ENCODE peak calls at places on chromosomes 2 and 18, in six cellular contexts. W is A549, A is lung, J is pancreas, H is cardiac muscle cell, V is OCI-LY7. P is an unnamed sample.
A peak's percentile ranks its signal among the peaks of the same experiment; 100 is the strongest.

GRCh38 chr2:227853204-227853629 is 18.2 kb upstream of the DAW1 start:
- DNase-seq in H (no peak), A (peak; percentile 61), J (no peak), V (no peak), W (peak; percentile 44), P (no peak)

GRCh38 chr2:113057127-113057526 is 1.9 kb upstream of the IL36RN start:
- DNase-seq in V (no peak), W (no peak), H (no peak), A (no peak), J (no peak), P (no peak)

GRCh38 chr2:288743-289361 is 961 bp upstream of the ALKAL2 start:
- DNase-seq in V (no peak), J (peak; percentile 66), W (no peak), A (no peak), H (no peak), P (no peak)

GRCh38 chr18:59143441-59143840 is 3.8 kb downstream of the SEC11C start:
- DNase-seq in W (no peak), A (no peak), V (no peak), H (no peak), J (no peak), P (peak; percentile 14)

GRCh38 chr18:41395695-41396094 is 559.3 kb upstream of the PIK3C3 start:
- DNase-seq in V (no peak), J (no peak), A (no peak), H (no peak), W (no peak), P (no peak)

GRCh38 chr2:146624429-146624828 is 1220.4 kb upstream of the ACVR2A start:
- DNase-seq in W (no peak), J (no peak), V (no peak), H (no peak), A (no peak), P (no peak)

GRCh38 chr18:48042431-48042830 is 112.0 kb upstream of the SMAD2 start:
- DNase-seq in H (no peak), W (no peak), V (no peak), A (no peak), J (no peak), P (no peak)

GRCh38 chr2:190809139-190809764 is 71.4 kb upstream of the GLS start:
- DNase-seq in W (no peak), H (no peak), A (peak; percentile 34), V (no peak), J (no peak), P (no peak)

GRCh38 chr2:155363349-155363888 is 664.9 kb downstream of the KCNJ3 start:
- DNase-seq in A (no peak), J (no peak), H (no peak), V (no peak), W (no peak), P (no peak)

GRCh38 chr2:5373200-5373599 is 319.0 kb upstream of the SOX11 start:
- DNase-seq in A (no peak), W (no peak), V (no peak), J (no peak), H (peak; percentile 63), P (no peak)

GRCh38 chr18:36158261-36158867 is 28.7 kb downstream of the ELP2 start:
- DNase-seq in W (no peak), H (no peak), V (no peak), J (no peak), A (no peak), P (no peak)

GRCh38 chr2:103402944-103403343 is 641.1 kb downstream of the TMEM182 start:
- DNase-seq in A (no peak), H (no peak), W (no peak), J (no peak), V (no peak), P (no peak)

GRCh38 chr2:45241061-45241561 is 231.9 kb upstream of the SIX2 start:
- DNase-seq in W (no peak), H (no peak), A (peak; percentile 9), V (no peak), J (no peak), P (no peak)

GRCh38 chr18:46260016-46260878 is 156.1 kb downstream of the HAUS1 start:
- DNase-seq in H (peak; percentile 34), A (no peak), V (no peak), W (no peak), J (no peak), P (no peak)

GRCh38 chr18:1604751-1605150 is 700.1 kb downstream of the ADCYAP1 start:
- DNase-seq in W (no peak), H (no peak), J (no peak), A (no peak), V (no peak), P (no peak)

GRCh38 chr2:119366161-119366648 is 429 bp downstream of the C2orf76 start:
- DNase-seq in H (no peak), A (no peak), W (peak; percentile 20), J (no peak), V (peak; percentile 45), P (peak; percentile 51)

GRCh38 chr2:207446653-207447052 is 83.1 kb upstream of the CREB1 start:
- DNase-seq in J (no peak), V (no peak), H (no peak), W (no peak), A (no peak), P (no peak)

GRCh38 chr18:9048808-9049494 is 53.5 kb upstream of the NDUFV2 start:
- DNase-seq in A (no peak), W (no peak), J (no peak), H (no peak), V (no peak), P (no peak)

GRCh38 chr2:190352668-190353536 is 9.5 kb downstream of the INPP1 start:
- DNase-seq in W (no peak), H (peak; percentile 87), A (no peak), J (no peak), V (no peak), P (no peak)

GRCh38 chr2:165941827-165942226 is 11.7 kb downstream of the TTC21B start:
- DNase-seq in A (no peak), H (no peak), J (no peak), V (no peak), W (no peak), P (no peak)

GRCh38 chr2:235467586-235467985 is 26.3 kb upstream of the AGAP1 start:
- DNase-seq in H (no peak), J (no peak), W (no peak), V (no peak), A (no peak), P (no peak)

GRCh38 chr18:52617931-52618330 is 277.9 kb downstream of the DCC start:
- DNase-seq in W (no peak), A (no peak), H (no peak), V (no peak), J (no peak), P (no peak)

GRCh38 chr2:232865165-232865564 is 4.9 kb upstream of the SNORC start:
- DNase-seq in A (no peak), J (no peak), H (no peak), W (no peak), V (no peak), P (no peak)

GRCh38 chr18:39037925-39038324 is 1472.3 kb upstream of the CELF4 start:
- DNase-seq in A (no peak), V (no peak), J (no peak), W (no peak), H (no peak), P (no peak)

GRCh38 chr2:26595146-26595545 is 46.0 kb downstream of the CIB4 start:
- DNase-seq in J (no peak), H (no peak), W (no peak), A (no peak), V (no peak), P (no peak)

GRCh38 chr2:28901202-28901601 is 6.7 kb downstream of the WDR43 start:
- DNase-seq in A (no peak), J (no peak), W (no peak), H (no peak), V (no peak), P (no peak)

GRCh38 chr2:20558391-20559150 is 92.3 kb downstream of the HS1BP3 start:
- DNase-seq in J (no peak), H (no peak), W (no peak), A (no peak), V (no peak), P (no peak)

GRCh38 chr2:161424179-161424763 is 8.2 kb downstream of the TBR1 start:
- DNase-seq in W (no peak), V (no peak), H (no peak), A (no peak), J (no peak), P (no peak)
- H3K4me3 ChIP-seq in W (no peak overlapping the region), V (no peak overlapping the region), H (peak overlapping the region; percentile 31), A (no peak overlapping the region), J (peak overlapping the region; percentile 41), P (peak overlapping the region; percentile 19)

GRCh38 chr2:170530284-170530745 is 184.8 kb upstream of the SP5 start:
- DNase-seq in V (no peak), H (peak; percentile 57), J (peak; percentile 70), W (peak; percentile 57), A (peak; percentile 90), P (no peak)

GRCh38 chr2:170530803-170531564 is 184.2 kb upstream of the SP5 start:
- DNase-seq in J (no peak), W (no peak), V (no peak), A (peak; percentile 32), H (peak; percentile 15), P (no peak)

GRCh38 chr2:170535552-170535951 is 179.6 kb upstream of the SP5 start:
- DNase-seq in V (no peak), W (no peak), J (no peak), H (no peak), A (no peak), P (no peak)

GRCh38 chr2:170531876-170532275 is 183.3 kb upstream of the SP5 start:
- DNase-seq in J (no peak), W (no peak), H (no peak), A (no peak), V (no peak), P (no peak)

GRCh38 chr2:170533156-170533555 is 182.0 kb upstream of the SP5 start:
- DNase-seq in W (no peak), V (no peak), J (no peak), A (no peak), H (no peak), P (no peak)
- H3K27ac ChIP-seq in W (no peak overlapping the region), V (no peak overlapping the region), J (no peak overlapping the region), A (no peak overlapping the region), H (no peak overlapping the region), P (no peak overlapping the region)

GRCh38 chr2:25417715-25418369 is 76.1 kb upstream of the DNMT3A start:
- DNase-seq in W (peak; percentile 37), V (peak; percentile 95), A (no peak), H (no peak), J (no peak), P (no peak)

GRCh38 chr2:25419678-25420242 is 78.0 kb upstream of the DNMT3A start:
- DNase-seq in H (no peak), A (no peak), J (no peak), W (no peak), V (peak; percentile 97), P (no peak)

GRCh38 chr2:25421289-25421688 is 79.6 kb upstream of the DNMT3A start:
- DNase-seq in J (no peak), A (no peak), H (no peak), V (peak; percentile 45), W (no peak), P (no peak)

GRCh38 chr2:25420820-25421237 is 79.1 kb upstream of the DNMT3A start:
- DNase-seq in W (no peak), H (no peak), A (no peak), V (peak; percentile 71), J (no peak), P (no peak)

GRCh38 chr2:25418944-25419677 is 77.4 kb upstream of the DNMT3A start:
- DNase-seq in H (no peak), V (peak; percentile 73), J (no peak), W (no peak), A (no peak), P (no peak)
- H3K4me3 ChIP-seq in H (no peak overlapping the region), V (peak overlapping the region; percentile 65), J (no peak overlapping the region), W (no peak overlapping the region), A (no peak overlapping the region), P (no peak overlapping the region)

GRCh38 chr2:98333922-98334321 is 12.3 kb upstream of the CNGA3 start:
- DNase-seq in W (no peak), V (no peak), J (no peak), A (no peak), H (no peak), P (no peak)
- H3K27ac ChIP-seq in W (peak overlapping the region; percentile 37), V (no peak overlapping the region), J (no peak overlapping the region), A (no peak overlapping the region), H (no peak overlapping the region), P (no peak overlapping the region)

P was measured in CD4-positive, CD25-positive, alpha-beta regulatory T cell.